ENCODE peak calls at places on chromosomes 3 and 15, in eight cellular contexts. V is SK-N-SH, K is tibial artery, U is left ventricle myocardium inferior, R is mammary epithelial cell, G is fibroblast of lung, J is colonic mucosa, Z is pancreas. A is an unnamed sample.

GRCh38 chr3:175713263-175713662 is 854.1 kb downstream of the NAALADL2 start:
- DNase-seq in V (no peak), K (no peak), U (no peak), R (no peak), G (peak), J (no peak), Z (no peak), A (no peak)

GRCh38 chr15:67779160-67780111 is 45.9 kb upstream of the SKOR1 start:
- DNase-seq in V (no peak), K (no peak), U (no peak), R (no peak), G (no peak), J (no peak), Z (no peak), A (no peak)

GRCh38 chr3:119294402-119294888 is 262 bp downstream of the ARHGAP31 start:
- DNase-seq in V (no peak), K (peak), U (peak), R (no peak), G (no peak), J (peak), Z (peak), A (no peak)

GRCh38 chr3:1251282-1252060 is 158.6 kb downstream of the CNTN6 start:
- DNase-seq in V (no peak), K (no peak), U (no peak), R (no peak), G (peak), J (no peak), Z (no peak), A (no peak)

GRCh38 chr3:17742092-17742836 is at the start of gene TBC1D5:
- DNase-seq in V (peak), K (peak), U (peak), R (peak), G (peak), J (peak), Z (peak), A (peak)

GRCh38 chr15:62622775-62623174 is 419.8 kb upstream of the TPM1 start:
- DNase-seq in V (peak), K (no peak), U (no peak), R (no peak), G (no peak), J (no peak), Z (no peak), A (no peak)

GRCh38 chr15:44188810-44189209 is 6.3 kb downstream of the FRMD5 start:
- DNase-seq in V (no peak), K (no peak), U (no peak), R (no peak), G (no peak), J (no peak), Z (no peak), A (no peak)

GRCh38 chr3:116302087-116302747 is 143.1 kb downstream of the LSAMP start:
- DNase-seq in V (no peak), K (no peak), U (no peak), R (no peak), G (peak), J (no peak), Z (no peak), A (no peak)

GRCh38 chr15:68590721-68591389 is 12.1 kb downstream of the CORO2B start:
- DNase-seq in V (no peak), K (no peak), U (no peak), R (no peak), G (no peak), J (no peak), Z (peak), A (no peak)

GRCh38 chr3:183586477-183586876 is 31.0 kb upstream of the KLHL6 start:
- DNase-seq in V (no peak), K (no peak), U (no peak), R (no peak), G (no peak), J (no peak), Z (no peak), A (no peak)

GRCh38 chr3:136141891-136142290 is 54.2 kb downstream of the MSL2 start:
- DNase-seq in V (no peak), K (no peak), U (no peak), R (peak), G (peak), J (no peak), Z (no peak), A (no peak)

GRCh38 chr3:156388469-156389150 is 166.3 kb downstream of the SSR3 start:
- DNase-seq in V (no peak), K (no peak), U (peak), R (no peak), G (peak), J (no peak), Z (no peak), A (no peak)

GRCh38 chr3:100169186-100169585 is 54.9 kb upstream of the FILIP1L start:
- DNase-seq in V (peak), K (no peak), U (peak), R (no peak), G (no peak), J (no peak), Z (no peak), A (no peak)

GRCh38 chr3:27025718-27026117 is 343.5 kb downstream of the NEK10 start:
- DNase-seq in V (no peak), K (no peak), U (no peak), R (no peak), G (no peak), J (no peak), Z (no peak), A (no peak)

GRCh38 chr3:39115870-39116269 is 8.4 kb downstream of the TTC21A start:
- DNase-seq in V (no peak), K (no peak), U (no peak), R (no peak), G (no peak), J (no peak), Z (peak), A (no peak)

GRCh38 chr3:106013971-106014370 is 145.2 kb upstream of the CBLB start:
- DNase-seq in V (no peak), K (no peak), U (no peak), R (peak), G (peak), J (no peak), Z (no peak), A (no peak)

GRCh38 chr3:29642393-29643033 is 361.6 kb downstream of the RBMS3 start:
- DNase-seq in V (peak), K (no peak), U (no peak), R (peak), G (peak), J (peak), Z (no peak), A (no peak)

GRCh38 chr3:160245261-160245800 is 20.1 kb downstream of the C3orf80 start:
- DNase-seq in V (no peak), K (no peak), U (no peak), R (no peak), G (peak), J (no peak), Z (no peak), A (no peak)

GRCh38 chr15:68935400-68935937 is 5.1 kb downstream of the SPESP1 start:
- DNase-seq in V (no peak), K (no peak), U (no peak), R (no peak), G (no peak), J (no peak), Z (no peak), A (no peak)

GRCh38 chr3:72347819-72348319 is 500.4 kb downstream of the SHQ1 start:
- DNase-seq in V (no peak), K (peak), U (peak), R (peak), G (peak), J (peak), Z (no peak), A (peak)

GRCh38 chr15:74770211-74770892 is 11.5 kb upstream of the CSK start:
- DNase-seq in V (no peak), K (no peak), U (no peak), R (no peak), G (no peak), J (peak), Z (no peak), A (no peak)

GRCh38 chr3:69786854-69787253 is 47.6 kb downstream of the MITF start:
- DNase-seq in V (no peak), K (no peak), U (no peak), R (no peak), G (peak), J (no peak), Z (no peak), A (no peak)

GRCh38 chr3:69791111-69791510 is 51.8 kb downstream of the MITF start:
- DNase-seq in V (no peak), K (peak), U (peak), R (peak), G (peak), J (peak), Z (no peak), A (peak)

GRCh38 chr3:69787436-69788168 is 48.3 kb downstream of the MITF start:
- DNase-seq in V (no peak), K (no peak), U (no peak), R (peak), G (peak), J (no peak), Z (no peak), A (no peak)

DNA sequence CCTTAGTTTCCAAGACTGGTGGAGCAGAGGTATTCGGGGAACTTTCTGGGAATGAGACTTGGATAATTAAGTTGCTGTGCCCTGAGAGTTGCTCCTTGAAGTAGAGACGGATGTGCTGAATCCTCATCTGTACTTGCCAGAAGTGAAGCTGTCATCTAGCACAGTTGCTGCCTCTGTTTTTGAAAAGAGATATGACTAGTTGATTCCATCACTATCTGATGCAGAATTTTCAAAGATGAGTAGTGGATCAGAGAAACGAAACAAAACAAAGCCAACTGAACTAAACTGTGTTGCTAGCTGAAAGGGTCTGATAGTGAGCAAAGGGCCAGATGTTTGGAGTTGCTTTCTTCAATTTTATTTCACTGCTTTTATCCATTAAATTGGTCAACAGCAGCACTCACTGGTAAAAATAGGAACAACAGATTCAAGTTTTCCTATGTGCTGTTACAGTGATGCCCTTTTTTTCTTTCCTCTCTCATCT is 52.7 kb downstream of the MITF start:
- DNase-seq in V (peak), K (no peak), U (no peak), R (peak), G (peak), J (no peak), Z (no peak), A (no peak)
- TF ChIP-seq CTCF in V (peak), K (peak), U (peak), R (peak), G (peak), J (no peak), Z (peak), A (peak)

GRCh38 chr15:72272997-72273352 is 621 bp upstream of the PARP6 start:
- DNase-seq in V (no peak), K (no peak), U (no peak), R (no peak), G (no peak), J (no peak), Z (no peak), A (no peak)
- H3K27ac ChIP-seq in V (peak), K (peak), U (peak), R (peak), G (peak), J (peak), Z (peak), A (peak)

DNA sequence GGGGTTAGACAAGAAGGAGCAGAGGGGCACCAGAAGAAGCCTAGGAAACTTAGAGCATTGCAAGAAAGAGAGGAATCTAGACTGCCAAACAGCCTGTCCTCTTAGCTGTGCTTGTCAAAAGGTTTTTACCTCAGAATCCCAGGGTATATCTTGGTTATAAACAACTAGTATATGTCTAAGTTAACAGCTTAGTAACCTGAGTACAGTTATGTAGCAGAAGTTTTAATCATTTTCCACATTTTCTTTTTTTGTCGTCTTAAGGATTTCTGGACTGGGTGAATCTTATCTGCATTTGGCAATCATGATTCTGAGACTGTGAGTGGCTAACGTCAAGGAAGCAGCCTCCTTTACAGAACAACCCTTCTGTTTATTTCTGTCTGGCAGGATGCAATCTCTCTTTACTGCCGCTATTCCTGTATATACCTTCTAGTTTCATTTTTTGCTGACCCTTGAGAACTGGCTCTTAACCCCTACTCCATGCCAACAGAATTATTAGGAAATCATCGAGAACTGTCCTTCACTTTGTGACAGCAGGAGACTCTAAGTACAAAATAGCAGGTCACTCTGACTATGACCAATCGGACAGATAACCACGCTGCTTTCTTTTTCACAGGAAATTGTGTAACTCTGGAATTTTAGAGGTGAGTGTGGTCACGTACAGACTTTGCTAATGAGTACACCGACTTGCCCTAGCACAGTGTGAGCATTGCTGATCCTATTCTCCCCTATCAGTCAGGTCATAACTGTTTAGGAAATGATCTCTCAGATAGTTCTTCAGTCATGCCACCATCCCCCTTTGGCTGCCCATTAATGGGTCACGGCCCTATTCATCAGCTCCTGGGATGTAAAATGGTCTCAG is 3.3 kb upstream of the CP start:
- DNase-seq in V (peak), K (no peak), U (no peak), R (peak), G (peak), J (no peak), Z (no peak), A (no peak)
- H3K4me3 ChIP-seq in V (peak), K (peak), U (peak), R (peak), G (peak), J (peak), Z (peak), A (peak)

GRCh38 chr3:127371846-127372245 is 84.0 kb upstream of the PRR20G start:
- DNase-seq in V (no peak), K (no peak), U (no peak), R (no peak), G (no peak), J (no peak), Z (no peak), A (no peak)

GRCh38 chr3:127374626-127375010 is 86.8 kb upstream of the PRR20G start:
- DNase-seq in V (no peak), K (no peak), U (peak), R (no peak), G (no peak), J (no peak), Z (no peak), A (no peak)

GRCh38 chr3:127371338-127371737 is 83.5 kb upstream of the PRR20G start:
- DNase-seq in V (no peak), K (no peak), U (no peak), R (no peak), G (no peak), J (no peak), Z (no peak), A (no peak)

GRCh38 chr3:127375151-127375937 is 87.5 kb upstream of the PRR20G start:
- DNase-seq in V (no peak), K (no peak), U (peak), R (no peak), G (no peak), J (no peak), Z (no peak), A (no peak)

DNA sequence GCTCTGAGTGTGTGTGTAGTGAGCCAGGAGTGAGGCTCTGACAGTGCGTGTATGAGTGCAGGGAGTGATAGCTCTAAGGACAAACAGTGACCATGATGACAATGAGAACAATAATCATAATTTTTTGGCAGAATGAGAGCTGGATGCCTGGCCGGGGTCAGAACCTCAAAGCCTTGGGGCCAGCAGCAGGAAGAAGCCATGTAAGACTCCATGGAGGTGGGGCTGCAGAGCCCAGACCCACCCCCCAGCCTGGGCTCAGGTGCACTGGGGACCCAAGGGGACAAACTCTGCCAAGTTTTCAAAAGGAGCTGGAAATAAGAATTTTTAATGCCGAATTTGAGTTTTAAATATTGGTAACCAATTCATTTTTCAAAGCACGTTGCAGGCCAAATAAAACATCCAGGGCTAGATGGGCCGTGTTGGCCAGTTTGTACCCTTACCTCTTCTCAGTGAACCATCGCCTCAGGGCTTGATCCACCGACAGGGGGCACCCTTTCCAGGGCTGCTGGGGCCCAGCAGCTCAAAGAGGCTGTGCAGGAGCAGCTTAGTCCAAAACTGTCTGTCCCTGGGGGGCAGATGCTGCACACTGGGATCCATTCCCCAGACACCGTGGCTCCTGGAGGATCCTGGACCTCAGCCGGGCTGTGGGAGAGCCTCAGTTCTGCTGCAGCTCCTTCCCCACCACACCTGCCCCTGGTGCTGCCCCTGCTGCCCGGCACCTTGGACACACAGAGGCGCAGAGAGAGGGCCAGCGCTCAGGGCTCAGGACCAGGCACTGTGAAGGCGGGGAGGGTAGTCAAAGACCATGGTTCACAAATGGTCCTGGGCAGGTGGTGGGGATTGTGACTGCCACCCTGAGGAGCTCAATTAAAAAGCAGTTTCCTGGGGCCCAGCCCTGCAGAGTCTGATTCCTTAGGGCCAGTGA is 86.1 kb upstream of the PRR20G start:
- DNase-seq in V (no peak), K (no peak), U (peak), R (no peak), G (no peak), J (peak), Z (no peak), A (no peak)
- TF ChIP-seq CTCF in V (peak), K (no peak), U (peak), R (peak), G (peak), J (no peak), Z (no peak), A (no peak)

DNA sequence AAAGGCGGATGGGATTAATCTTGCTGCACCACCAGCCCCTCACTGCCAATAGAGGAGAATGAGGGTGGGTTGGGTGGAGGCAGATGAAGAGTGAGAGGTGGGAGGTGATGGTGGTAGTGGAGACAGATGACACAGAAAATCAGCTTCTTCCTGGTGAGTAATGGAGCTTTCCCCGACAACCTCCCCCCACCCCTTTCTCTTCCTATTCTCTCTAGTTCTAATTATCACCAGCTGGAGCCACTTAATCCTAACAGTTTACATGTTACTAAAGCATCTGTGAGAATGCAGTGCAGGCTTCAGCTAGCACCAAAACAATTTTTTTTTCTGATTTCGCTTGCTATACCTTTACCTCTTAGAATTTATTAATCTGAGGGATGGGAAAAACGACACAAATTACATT is 116.1 kb upstream of the DNAJC19 start:
- DNase-seq in V (peak), K (no peak), U (no peak), R (no peak), G (no peak), J (no peak), Z (no peak), A (no peak)
- H3K27ac ChIP-seq in V (no peak), K (no peak), U (no peak), R (no peak), G (no peak), J (no peak), Z (no peak), A (no peak)

GRCh38 chr15:42737529-42738328 is 801 bp upstream of the CDAN1 start:
- DNase-seq in V (no peak), K (peak), U (no peak), R (peak), G (no peak), J (peak), Z (no peak), A (no peak)
- H3K4me3 ChIP-seq in V (peak), K (peak), U (peak), R (peak), G (peak), J (peak), Z (peak), A (peak)

GRCh38 chr3:103410231-103410630 is 975.4 kb downstream of the ZPLD1 start:
- DNase-seq in V (no peak), K (no peak), U (no peak), R (no peak), G (no peak), J (no peak), Z (no peak), A (no peak)
- TF ChIP-seq CTCF in V (peak), K (no peak), U (no peak), R (no peak), G (no peak), J (no peak), Z (no peak), A (no peak)